ENCODE peak calls at places on chromosomes 4 and X, in six cellular contexts. S is HEK293T; X is activated CD4-positive, alpha-beta T cell treated with anti-CD3 and anti-CD28 coated beads for 1 hour; N is endothelial cell; I is K562; A is M059J. Y is an unnamed sample.

GRCh38 chr4:5409980-5410618 is 298.3 kb downstream of the EVC2 start:
- DNase-seq in S (no peak), X (no peak), N (no peak), I (no peak), A (peak), Y (no peak)

GRCh38 chr4:61531188-61531587 is 331.1 kb downstream of the ADGRL3 start:
- DNase-seq in S (no peak), X (no peak), N (no peak), I (no peak), A (no peak), Y (no peak)

GRCh38 chrX:114162068-114162735 is 421.7 kb upstream of the HTR2C start:
- DNase-seq in S (peak), X (no peak), N (peak), I (peak), A (peak), Y (no peak)

GRCh38 chrX:131729295-131729694 is 185.4 kb downstream of the OR13H1 start:
- DNase-seq in S (peak), X (no peak), N (no peak), I (no peak), A (no peak), Y (peak)

GRCh38 chrX:20217906-20218305 is 48.8 kb downstream of the RPS6KA3 start:
- DNase-seq in S (no peak), X (no peak), N (no peak), I (peak), A (no peak), Y (no peak)

GRCh38 chr4:33086351-33086900 is 2366.3 kb downstream of the PCDH7 start:
- DNase-seq in S (no peak), X (no peak), N (no peak), I (no peak), A (no peak), Y (no peak)

GRCh38 chr4:21512351-21512750 is 436.2 kb downstream of the KCNIP4 start:
- DNase-seq in S (peak), X (no peak), N (peak), I (peak), A (peak), Y (no peak)

GRCh38 chr4:66294626-66295025 is 624.3 kb upstream of the EPHA5 start:
- DNase-seq in S (no peak), X (no peak), N (no peak), I (no peak), A (peak), Y (no peak)

GRCh38 chr4:7107166-7107905 is 39.5 kb upstream of the GRPEL1 start:
- DNase-seq in S (no peak), X (no peak), N (no peak), I (no peak), A (no peak), Y (no peak)

GRCh38 chr4:148090503-148091476 is 351.4 kb downstream of the NR3C2 start:
- DNase-seq in S (no peak), X (no peak), N (no peak), I (no peak), A (no peak), Y (no peak)

GRCh38 chrX:124860736-124861135 is 458.9 kb upstream of the TEX13C start:
- DNase-seq in S (no peak), X (no peak), N (no peak), I (peak), A (no peak), Y (no peak)

GRCh38 chrX:110204986-110205385 is 112.9 kb downstream of the AMMECR1 start:
- DNase-seq in S (no peak), X (no peak), N (no peak), I (no peak), A (peak), Y (no peak)

GRCh38 chr4:108783666-108784463 is 21.0 kb upstream of the ETNPPL start:
- DNase-seq in S (peak), X (no peak), N (no peak), I (peak), A (peak), Y (no peak)

GRCh38 chr4:56728512-56728911 is 47.4 kb upstream of the HOPX start:
- DNase-seq in S (peak), X (no peak), N (no peak), I (peak), A (peak), Y (peak)

GRCh38 chr4:1683371-1683902 is 676 bp downstream of the FAM53A start:
- DNase-seq in S (no peak), X (no peak), N (peak), I (peak), A (peak), Y (peak)

GRCh38 chrX:24396236-24396929 is 35.9 kb downstream of the SUPT20HL1 start:
- DNase-seq in S (no peak), X (no peak), N (no peak), I (no peak), A (peak), Y (no peak)

Y was measured in ovary.